ENCODE peak calls at places on chromosomes 1 and 21, in eight cellular contexts. One of them, this sample, is unnamed. For H4K20me1 and H3K27me3, the result is how much of the 10 kb centered on the place peaks cover.

GRCh38 chr1:55065649-55066048 is 26.3 kb downstream of the PCSK9 start:
- DNase-seq in IMR-90: no peak
- DNase-seq in hepatocyte: no peak
- DNase-seq in H9: peak
- DNase-seq in Karpas-422: no peak
- DNase-seq in H1: no peak
- DNase-seq in HCT116: no peak
- DNase-seq in GM23248: no peak
- DNase-seq in this sample: no peak

GRCh38 chr1:160837558-160838205 is 25.0 kb downstream of the CD244 start:
- DNase-seq in HCT116: peak
- DNase-seq in IMR-90: no peak
- DNase-seq in H9: no peak
- DNase-seq in Karpas-422: peak
- DNase-seq in H1: no peak
- DNase-seq in hepatocyte: no peak
- DNase-seq in GM23248: peak
- DNase-seq in this sample: peak

GRCh38 chr1:98405581-98406059 is 255.9 kb upstream of the SNX7 start:
- DNase-seq in GM23248: no peak
- DNase-seq in Karpas-422: no peak
- DNase-seq in H1: no peak
- DNase-seq in H9: no peak
- DNase-seq in IMR-90: no peak
- DNase-seq in HCT116: no peak
- DNase-seq in hepatocyte: no peak
- DNase-seq in this sample: peak

GRCh38 chr21:14236180-14236579 is 20.2 kb downstream of the RBM11 start:
- DNase-seq in IMR-90: no peak
- DNase-seq in Karpas-422: no peak
- DNase-seq in H9: no peak
- DNase-seq in HCT116: no peak
- DNase-seq in H1: no peak
- DNase-seq in GM23248: no peak
- DNase-seq in hepatocyte: no peak
- DNase-seq in this sample: no peak

GRCh38 chr1:178134061-178134460 is 40.2 kb downstream of the RASAL2 start:
- DNase-seq in H9: no peak
- DNase-seq in GM23248: peak
- DNase-seq in Karpas-422: no peak
- DNase-seq in hepatocyte: no peak
- DNase-seq in HCT116: no peak
- DNase-seq in H1: no peak
- DNase-seq in IMR-90: peak
- DNase-seq in this sample: peak

GRCh38 chr1:206814716-206815341 is 42.5 kb upstream of the IL10 start:
- DNase-seq in hepatocyte: peak
- DNase-seq in GM23248: peak
- DNase-seq in Karpas-422: no peak
- DNase-seq in H9: no peak
- DNase-seq in IMR-90: peak
- DNase-seq in H1: no peak
- DNase-seq in HCT116: no peak
- DNase-seq in this sample: no peak

GRCh38 chr1:210385228-210385627 is 56.5 kb downstream of the HHAT start:
- DNase-seq in Karpas-422: no peak
- DNase-seq in IMR-90: no peak
- DNase-seq in HCT116: no peak
- DNase-seq in H9: peak
- DNase-seq in hepatocyte: no peak
- DNase-seq in H1: no peak
- DNase-seq in GM23248: no peak
- DNase-seq in this sample: no peak

GRCh38 chr21:31580866-31581276 is 78.6 kb upstream of the SOD1 start:
- DNase-seq in hepatocyte: peak
- DNase-seq in H1: peak
- DNase-seq in HCT116: peak
- DNase-seq in IMR-90: peak
- DNase-seq in Karpas-422: peak
- DNase-seq in H9: peak
- DNase-seq in GM23248: peak
- DNase-seq in this sample: peak

GRCh38 chr1:51344602-51345299 is 14.4 kb upstream of the TTC39A start:
- DNase-seq in Karpas-422: no peak
- DNase-seq in HCT116: no peak
- DNase-seq in IMR-90: no peak
- DNase-seq in GM23248: peak
- DNase-seq in H1: peak
- DNase-seq in H9: peak
- DNase-seq in hepatocyte: peak
- DNase-seq in this sample: peak

GRCh38 chr1:107277022-107277421 is 136.2 kb downstream of the NTNG1 start:
- DNase-seq in H9: peak
- DNase-seq in GM23248: peak
- DNase-seq in Karpas-422: peak
- DNase-seq in hepatocyte: peak
- DNase-seq in H1: peak
- DNase-seq in IMR-90: peak
- DNase-seq in HCT116: no peak
- DNase-seq in this sample: peak

GRCh38 chr1:165631403-165632151 is 543 bp downstream of the MGST3 start:
- DNase-seq in hepatocyte: peak
- DNase-seq in Karpas-422: no peak
- DNase-seq in HCT116: peak
- DNase-seq in GM23248: peak
- DNase-seq in H1: peak
- DNase-seq in H9: peak
- DNase-seq in IMR-90: peak
- DNase-seq in this sample: peak

GRCh38 chr1:165629848-165630628 is 996 bp upstream of the MGST3 start:
- DNase-seq in GM23248: peak
- DNase-seq in HCT116: no peak
- DNase-seq in H1: no peak
- DNase-seq in hepatocyte: no peak
- DNase-seq in IMR-90: no peak
- DNase-seq in Karpas-422: no peak
- DNase-seq in H9: peak
- DNase-seq in this sample: no peak

GRCh38 chr1:165628127-165628857 is 2.7 kb upstream of the MGST3 start:
- DNase-seq in hepatocyte: no peak
- DNase-seq in GM23248: no peak
- DNase-seq in H9: no peak
- DNase-seq in H1: no peak
- DNase-seq in HCT116: no peak
- DNase-seq in Karpas-422: no peak
- DNase-seq in IMR-90: no peak
- DNase-seq in this sample: no peak

GRCh38 chr1:165630629-165631402 is at the start of gene MGST3:
- DNase-seq in Karpas-422: peak
- DNase-seq in H1: peak
- DNase-seq in H9: peak
- DNase-seq in IMR-90: peak
- DNase-seq in hepatocyte: peak
- DNase-seq in GM23248: peak
- DNase-seq in HCT116: peak
- DNase-seq in this sample: peak

GRCh38 chr1:165629131-165629530 is 1.9 kb upstream of the MGST3 start:
- DNase-seq in hepatocyte: no peak
- DNase-seq in GM23248: no peak
- DNase-seq in HCT116: no peak
- DNase-seq in Karpas-422: no peak
- DNase-seq in H9: no peak
- DNase-seq in IMR-90: no peak
- DNase-seq in H1: no peak
- DNase-seq in this sample: no peak
- H3K4me2 ChIP-seq in hepatocyte: peak
- H3K4me2 ChIP-seq in GM23248: no peak
- H3K4me2 ChIP-seq in HCT116: no peak
- H3K4me2 ChIP-seq in Karpas-422: no peak
- H3K4me2 ChIP-seq in H9: no peak
- H3K4me2 ChIP-seq in IMR-90: no peak
- H3K4me2 ChIP-seq in H1: no peak
- H3K4me2 ChIP-seq in this sample: no peak

DNA sequence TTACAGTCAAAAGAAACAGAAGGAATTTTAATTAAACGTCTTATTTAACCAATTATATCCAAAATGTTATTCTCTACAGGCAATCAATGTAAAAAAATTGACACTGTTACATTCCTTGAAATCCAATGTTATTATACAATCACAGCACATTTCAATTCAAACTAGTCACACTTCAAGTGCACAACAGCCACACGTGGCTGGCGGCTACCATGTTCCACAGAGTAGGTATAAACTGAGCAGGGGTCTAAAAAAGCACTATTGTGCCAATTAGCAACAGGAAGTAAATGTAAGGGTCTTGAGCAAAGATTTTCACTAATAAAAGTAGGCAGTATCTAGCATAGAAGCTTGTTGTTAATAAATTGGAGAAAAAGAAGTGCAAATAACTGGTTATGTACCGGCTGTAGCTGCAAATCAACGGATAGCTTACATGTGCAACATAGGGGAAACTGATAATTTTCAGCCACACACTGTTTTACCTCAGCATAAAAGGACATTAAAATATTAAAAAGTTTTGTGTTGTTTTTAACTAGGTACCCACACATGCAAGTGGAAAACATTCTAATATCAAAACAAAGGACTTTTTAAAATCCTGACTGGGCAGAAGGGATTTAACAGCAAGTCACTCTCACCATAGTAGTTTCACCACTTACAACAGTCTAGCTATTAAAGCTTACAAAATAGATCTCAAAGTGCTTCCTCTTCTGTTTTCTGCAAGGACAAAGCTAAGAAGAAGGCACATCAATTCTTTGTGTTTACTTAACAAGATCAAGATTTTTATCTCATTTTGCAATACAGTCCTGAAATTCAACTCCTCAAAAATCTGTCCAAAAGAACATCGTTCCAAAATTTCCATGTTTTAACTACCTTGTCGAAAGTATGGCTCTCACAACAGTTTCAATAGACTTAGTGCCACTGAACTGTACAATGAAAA is 2.5 kb downstream of the CSDE1 start:
- DNase-seq in Karpas-422: no peak
- DNase-seq in H1: no peak
- DNase-seq in IMR-90: peak
- DNase-seq in HCT116: no peak
- DNase-seq in hepatocyte: no peak
- DNase-seq in H9: no peak
- DNase-seq in GM23248: peak
- DNase-seq in this sample: no peak
- H4K20me1 ChIP-seq in Karpas-422: half or more
- H4K20me1 ChIP-seq in H1: under half
- H4K20me1 ChIP-seq in IMR-90: half or more
- H4K20me1 ChIP-seq in HCT116: half or more
- H4K20me1 ChIP-seq in hepatocyte: half or more
- H4K20me1 ChIP-seq in H9: under half
- H4K20me1 ChIP-seq in GM23248: half or more
- H4K20me1 ChIP-seq in this sample: half or more

GRCh38 chr1:151851886-151852285 is 1.6 kb downstream of the THEM5 start:
- DNase-seq in HCT116: no peak
- DNase-seq in IMR-90: no peak
- DNase-seq in GM23248: no peak
- DNase-seq in H9: no peak
- DNase-seq in hepatocyte: no peak
- DNase-seq in H1: no peak
- DNase-seq in Karpas-422: no peak
- DNase-seq in this sample: no peak

GRCh38 chr1:151849871-151850270 is 3.6 kb downstream of the THEM5 start:
- DNase-seq in hepatocyte: no peak
- DNase-seq in GM23248: no peak
- DNase-seq in H1: no peak
- DNase-seq in IMR-90: no peak
- DNase-seq in Karpas-422: no peak
- DNase-seq in HCT116: no peak
- DNase-seq in H9: no peak
- DNase-seq in this sample: no peak

GRCh38 chr1:151846062-151846568 is 6.5 kb upstream of the C2CD4D start:
- DNase-seq in GM23248: peak
- DNase-seq in H1: no peak
- DNase-seq in hepatocyte: peak
- DNase-seq in H9: peak
- DNase-seq in Karpas-422: no peak
- DNase-seq in IMR-90: peak
- DNase-seq in HCT116: peak
- DNase-seq in this sample: peak

GRCh38 chr1:151846686-151847227 is 6.8 kb downstream of the THEM5 start:
- DNase-seq in HCT116: no peak
- DNase-seq in hepatocyte: no peak
- DNase-seq in H9: no peak
- DNase-seq in Karpas-422: no peak
- DNase-seq in IMR-90: no peak
- DNase-seq in GM23248: no peak
- DNase-seq in H1: no peak
- DNase-seq in this sample: no peak

GRCh38 chr1:151847867-151848596 is 5.5 kb downstream of the THEM5 start:
- DNase-seq in GM23248: no peak
- DNase-seq in IMR-90: no peak
- DNase-seq in hepatocyte: no peak
- DNase-seq in H9: no peak
- DNase-seq in HCT116: no peak
- DNase-seq in H1: no peak
- DNase-seq in Karpas-422: no peak
- DNase-seq in this sample: no peak
- H3K27me3 ChIP-seq in GM23248: under half
- H3K27me3 ChIP-seq in IMR-90: under half
- H3K27me3 ChIP-seq in hepatocyte: under half
- H3K27me3 ChIP-seq in H9: under half
- H3K27me3 ChIP-seq in HCT116: under half
- H3K27me3 ChIP-seq in H1: under half
- H3K27me3 ChIP-seq in Karpas-422: under half
- H3K27me3 ChIP-seq in this sample: under half

GRCh38 chr1:44778705-44779576 is 3.6 kb downstream of the RPS8 start:
- DNase-seq in Karpas-422: no peak
- DNase-seq in H9: no peak
- DNase-seq in hepatocyte: no peak
- DNase-seq in IMR-90: no peak
- DNase-seq in HCT116: no peak
- DNase-seq in GM23248: no peak
- DNase-seq in H1: no peak
- DNase-seq in this sample: no peak

GRCh38 chr1:44776749-44777068 is 1.4 kb downstream of the RPS8 start:
- DNase-seq in hepatocyte: no peak
- DNase-seq in Karpas-422: no peak
- DNase-seq in GM23248: no peak
- DNase-seq in HCT116: no peak
- DNase-seq in H9: no peak
- DNase-seq in H1: no peak
- DNase-seq in IMR-90: no peak
- DNase-seq in this sample: no peak

GRCh38 chr1:44777547-44777946 is 2.2 kb downstream of the RPS8 start:
- DNase-seq in hepatocyte: no peak
- DNase-seq in H1: no peak
- DNase-seq in IMR-90: no peak
- DNase-seq in H9: no peak
- DNase-seq in Karpas-422: no peak
- DNase-seq in HCT116: no peak
- DNase-seq in GM23248: no peak
- DNase-seq in this sample: no peak

GRCh38 chr1:44775930-44776748 is 799 bp downstream of the RPS8 start:
- DNase-seq in HCT116: no peak
- DNase-seq in hepatocyte: peak
- DNase-seq in H1: no peak
- DNase-seq in H9: no peak
- DNase-seq in GM23248: peak
- DNase-seq in Karpas-422: peak
- DNase-seq in IMR-90: no peak
- DNase-seq in this sample: peak

GRCh38 chr1:44777969-44778635 is 2.8 kb downstream of the RPS8 start:
- DNase-seq in H9: no peak
- DNase-seq in H1: no peak
- DNase-seq in GM23248: no peak
- DNase-seq in hepatocyte: no peak
- DNase-seq in Karpas-422: no peak
- DNase-seq in HCT116: no peak
- DNase-seq in IMR-90: no peak
- DNase-seq in this sample: peak
- H3K4me2 ChIP-seq in H9: no peak
- H3K4me2 ChIP-seq in H1: peak
- H3K4me2 ChIP-seq in GM23248: peak
- H3K4me2 ChIP-seq in hepatocyte: peak
- H3K4me2 ChIP-seq in Karpas-422: peak
- H3K4me2 ChIP-seq in HCT116: peak
- H3K4me2 ChIP-seq in IMR-90: peak
- H3K4me2 ChIP-seq in this sample: peak

This sample was measured in PC-3.